ENCODE peak calls at places on chromosomes 5 and 9, in nine cellular contexts. C, L, H, K, R, Q, B, M and U are unnamed samples.

GRCh38 chr5:177367981-177368960 is 10.5 kb downstream of the RGS14 start:
- DNase-seq in C (no peak), L (no peak), H (no peak), K (no peak), R (no peak), Q (no peak), B (peak; percentile 48), M (no peak), U (no peak)

GRCh38 chr5:176711883-176712282 is 64.6 kb downstream of the TSPAN17 start:
- DNase-seq in C (no peak), L (no peak), H (no peak), K (no peak), R (no peak), Q (no peak), B (no peak), M (no peak), U (no peak)

GRCh38 chr9:122336836-122337560 is 33.8 kb upstream of the PTGS1 start:
- DNase-seq in C (no peak), L (no peak), H (no peak), K (no peak), R (no peak), Q (no peak), B (no peak), M (no peak), U (no peak)

GRCh38 chr5:94442971-94443370 is 175.4 kb downstream of the KIAA0825 start:
- DNase-seq in C (no peak), L (no peak), H (no peak), K (no peak), R (no peak), Q (no peak), B (no peak), M (no peak), U (no peak)

GRCh38 chr5:38846379-38846967 is 661 bp downstream of the OSMR start:
- DNase-seq in C (peak; percentile 47), L (no peak), H (peak; percentile 22), K (peak; percentile 7), R (no peak), Q (no peak), B (no peak), M (no peak), U (no peak)

GRCh38 chr5:83919071-83920041 is 198.7 kb upstream of the HAPLN1 start:
- DNase-seq in C (no peak), L (no peak), H (no peak), K (no peak), R (no peak), Q (no peak), B (no peak), M (no peak), U (no peak)

GRCh38 chr9:91746904-91747303 is 203.1 kb downstream of the ROR2 start:
- DNase-seq in C (no peak), L (no peak), H (no peak), K (no peak), R (no peak), Q (no peak), B (no peak), M (no peak), U (no peak)

GRCh38 chr5:166340039-166340438 is 1951.4 kb upstream of the WWC1 start:
- DNase-seq in C (no peak), L (no peak), H (no peak), K (no peak), R (no peak), Q (no peak), B (no peak), M (no peak), U (no peak)

GRCh38 chr9:106111039-106111740 is 416.8 kb downstream of the TMEM38B start:
- DNase-seq in C (no peak), L (no peak), H (no peak), K (no peak), R (no peak), Q (no peak), B (no peak), M (no peak), U (no peak)

GRCh38 chr5:163079618-163080017 is 357.8 kb upstream of the CCNG1 start:
- DNase-seq in C (no peak), L (peak; percentile 1), H (peak; percentile 3), K (no peak), R (no peak), Q (no peak), B (no peak), M (no peak), U (no peak)

GRCh38 chr9:114002986-114003740 is 74.9 kb downstream of the AMBP start:
- DNase-seq in C (peak; percentile 22), L (no peak), H (no peak), K (no peak), R (peak; percentile 42), Q (no peak), B (peak; percentile 14), M (no peak), U (peak; percentile 4)

GRCh38 chr9:16039103-16039987 is 486.5 kb downstream of the CCDC171 start:
- DNase-seq in C (peak; percentile 57), L (no peak), H (no peak), K (peak; percentile 23), R (peak; percentile 71), Q (no peak), B (no peak), M (peak; percentile 11), U (no peak)

GRCh38 chr5:56520951-56521350 is 287.8 kb upstream of the ANKRD55 start:
- DNase-seq in C (no peak), L (no peak), H (no peak), K (no peak), R (no peak), Q (no peak), B (no peak), M (no peak), U (no peak)

GRCh38 chr5:56523779-56524178 is 290.6 kb upstream of the ANKRD55 start:
- DNase-seq in C (no peak), L (peak; percentile 34), H (no peak), K (no peak), R (no peak), Q (no peak), B (no peak), M (no peak), U (no peak)

GRCh38 chr5:56525117-56525516 is 290.2 kb upstream of the MAP3K1 start:
- DNase-seq in C (no peak), L (no peak), H (no peak), K (no peak), R (no peak), Q (no peak), B (peak; percentile 37), M (no peak), U (no peak)

GRCh38 chr5:56522169-56522568 is 289.0 kb upstream of the ANKRD55 start:
- DNase-seq in C (no peak), L (no peak), H (no peak), K (no peak), R (no peak), Q (no peak), B (no peak), M (no peak), U (no peak)

DNA sequence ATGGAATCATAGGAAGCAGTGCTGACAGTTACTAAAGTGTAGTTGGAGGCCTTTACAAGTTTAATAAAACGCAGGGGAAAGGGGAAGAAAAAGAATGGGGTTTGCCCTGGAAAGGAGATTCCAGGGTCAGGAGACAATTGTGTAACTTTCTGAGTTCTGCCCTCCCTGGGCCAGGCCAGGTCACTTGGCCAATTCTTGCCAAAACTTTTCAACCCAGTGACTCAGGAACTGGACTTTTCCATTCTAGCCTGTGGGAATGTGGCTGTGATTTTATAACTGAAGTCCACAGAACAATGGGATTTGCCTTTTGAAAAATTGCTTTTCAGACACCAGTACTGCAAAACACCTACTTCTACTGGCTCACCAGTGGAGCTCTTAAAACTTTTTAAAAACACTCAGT is 289.8 kb upstream of the ANKRD55 start:
- DNase-seq in C (peak; percentile 49), L (no peak), H (no peak), K (no peak), R (no peak), Q (no peak), B (no peak), M (no peak), U (peak; percentile 64)
- TF ChIP-seq EP300 in C (no peak), L (no peak), H (no peak), K (no peak), R (no peak), Q (no peak), B (no peak), M (no peak), U (peak; percentile 93)

GRCh38 chr9:34990908-34991832 is 1.6 kb downstream of the DNAJB5 start:
- DNase-seq in C (no peak), L (no peak), H (no peak), K (no peak), R (no peak), Q (no peak), B (no peak), M (no peak), U (no peak)
- TF ChIP-seq EP300 in C (no peak), L (no peak), H (no peak), K (no peak), R (no peak), Q (no peak), B (no peak), M (no peak), U (no peak)

GRCh38 chr5:150061538-150061995 is 24.8 kb downstream of the CSF1R start:
- DNase-seq in C (peak; percentile 17), L (no peak), H (no peak), K (no peak), R (peak; percentile 61), Q (no peak), B (no peak), M (no peak), U (no peak)

GRCh38 chr5:150064681-150065220 is 21.6 kb downstream of the CSF1R start:
- DNase-seq in C (peak; percentile 17), L (no peak), H (no peak), K (no peak), R (peak; percentile 54), Q (no peak), B (no peak), M (no peak), U (no peak)

GRCh38 chr5:150060471-150060870 is 25.9 kb downstream of the CSF1R start:
- DNase-seq in C (peak; percentile 17), L (no peak), H (no peak), K (no peak), R (no peak), Q (no peak), B (no peak), M (no peak), U (no peak)

GRCh38 chr5:150063638-150064037 is 22.7 kb downstream of the CSF1R start:
- DNase-seq in C (peak; percentile 18), L (no peak), H (no peak), K (no peak), R (peak; percentile 64), Q (no peak), B (no peak), M (no peak), U (no peak)

DNA sequence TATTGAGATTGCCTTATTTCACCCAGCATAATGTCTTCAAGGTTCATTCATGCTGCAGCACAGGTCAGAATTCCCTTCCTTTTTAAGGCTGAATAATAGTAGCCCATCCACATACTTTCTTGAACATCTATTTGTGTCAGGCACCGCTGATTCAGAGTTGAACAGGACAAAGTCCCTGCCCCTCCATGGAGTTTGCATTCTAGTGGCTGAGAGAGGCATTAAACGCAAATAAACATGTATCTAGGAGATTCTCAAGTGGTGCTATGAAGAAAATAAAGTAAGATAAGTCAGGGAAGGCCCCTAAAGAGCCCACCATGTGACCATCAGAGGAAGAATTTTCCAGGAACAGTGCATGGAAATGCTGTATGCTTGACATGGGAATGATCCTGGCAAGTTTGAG is 23.8 kb downstream of the CSF1R start:
- DNase-seq in C (no peak), L (no peak), H (no peak), K (no peak), R (no peak), Q (no peak), B (no peak), M (no peak), U (no peak)
- TF ChIP-seq EP300 in C (no peak), L (no peak), H (no peak), K (no peak), R (no peak), Q (no peak), B (no peak), M (no peak), U (no peak)

GRCh38 chr5:103305829-103306228 is 47.3 kb downstream of the MACIR start:
- DNase-seq in C (no peak), L (no peak), H (no peak), K (no peak), R (no peak), Q (no peak), B (no peak), M (no peak), U (no peak)
- TF ChIP-seq EP300 in C (no peak), L (no peak), H (no peak), K (no peak), R (no peak), Q (no peak), B (no peak), M (peak; percentile 36), U (no peak)